ENCODE peak calls at places on chromosomes 3 and 15, in five cellular contexts. One of them, this sample, is unnamed.

GRCh38 chr3:126952261-126952982 is 30.5 kb upstream of the PLXNA1 start:
- DNase-seq in heart left ventricle: no peak
- DNase-seq in epithelial cell of esophagus: no peak
- DNase-seq in brain microvascular endothelial cell: no peak
- DNase-seq in uterus: no peak
- DNase-seq in this sample: no peak

GRCh38 chr3:193124861-193125260 is 116.2 kb upstream of the PLAAT1 start:
- DNase-seq in brain microvascular endothelial cell: no peak
- DNase-seq in heart left ventricle: no peak
- DNase-seq in epithelial cell of esophagus: no peak
- DNase-seq in uterus: no peak
- DNase-seq in this sample: no peak

GRCh38 chr3:86982883-86983282 is 8.1 kb downstream of the VGLL3 start:
- DNase-seq in brain microvascular endothelial cell: no peak
- DNase-seq in epithelial cell of esophagus: no peak
- DNase-seq in heart left ventricle: no peak
- DNase-seq in uterus: no peak
- DNase-seq in this sample: no peak

GRCh38 chr15:66704019-66704782 is 2.2 kb downstream of the SMAD6 start:
- DNase-seq in epithelial cell of esophagus: no peak
- DNase-seq in uterus: no peak
- DNase-seq in brain microvascular endothelial cell: no peak
- DNase-seq in heart left ventricle: no peak
- DNase-seq in this sample: no peak

GRCh38 chr3:41369838-41370237 is 170.5 kb downstream of the CTNNB1 start:
- DNase-seq in epithelial cell of esophagus: no peak
- DNase-seq in uterus: no peak
- DNase-seq in heart left ventricle: no peak
- DNase-seq in brain microvascular endothelial cell: peak
- DNase-seq in this sample: no peak

GRCh38 chr3:158748237-158748828 is 16.1 kb upstream of the RARRES1 start:
- DNase-seq in epithelial cell of esophagus: peak
- DNase-seq in uterus: no peak
- DNase-seq in brain microvascular endothelial cell: peak
- DNase-seq in heart left ventricle: no peak
- DNase-seq in this sample: no peak

GRCh38 chr15:80155001-80155377 is 2.2 kb downstream of the FAH start:
- DNase-seq in brain microvascular endothelial cell: no peak
- DNase-seq in heart left ventricle: no peak
- DNase-seq in uterus: no peak
- DNase-seq in epithelial cell of esophagus: no peak
- DNase-seq in this sample: no peak

GRCh38 chr3:139935866-139936817 is 1.2 kb downstream of the CLSTN2 start:
- DNase-seq in brain microvascular endothelial cell: peak
- DNase-seq in epithelial cell of esophagus: peak
- DNase-seq in heart left ventricle: peak
- DNase-seq in uterus: peak
- DNase-seq in this sample: no peak

GRCh38 chr15:40081691-40082194 is 26.9 kb downstream of the BMF start:
- DNase-seq in brain microvascular endothelial cell: peak
- DNase-seq in epithelial cell of esophagus: no peak
- DNase-seq in heart left ventricle: peak
- DNase-seq in uterus: peak
- DNase-seq in this sample: peak
- TF ChIP-seq CTCF in brain microvascular endothelial cell: peak
- TF ChIP-seq CTCF in epithelial cell of esophagus: no peak
- TF ChIP-seq CTCF in heart left ventricle: no peak
- TF ChIP-seq CTCF in uterus: no peak
- TF ChIP-seq CTCF in this sample: no peak

GRCh38 chr3:55897573-55898224 is 410.6 kb upstream of the WNT5A start:
- DNase-seq in epithelial cell of esophagus: peak
- DNase-seq in heart left ventricle: no peak
- DNase-seq in uterus: no peak
- DNase-seq in brain microvascular endothelial cell: no peak
- DNase-seq in this sample: peak
- TF ChIP-seq CTCF in epithelial cell of esophagus: peak
- TF ChIP-seq CTCF in heart left ventricle: no peak
- TF ChIP-seq CTCF in uterus: peak
- TF ChIP-seq CTCF in brain microvascular endothelial cell: peak
- TF ChIP-seq CTCF in this sample: peak

DNA sequence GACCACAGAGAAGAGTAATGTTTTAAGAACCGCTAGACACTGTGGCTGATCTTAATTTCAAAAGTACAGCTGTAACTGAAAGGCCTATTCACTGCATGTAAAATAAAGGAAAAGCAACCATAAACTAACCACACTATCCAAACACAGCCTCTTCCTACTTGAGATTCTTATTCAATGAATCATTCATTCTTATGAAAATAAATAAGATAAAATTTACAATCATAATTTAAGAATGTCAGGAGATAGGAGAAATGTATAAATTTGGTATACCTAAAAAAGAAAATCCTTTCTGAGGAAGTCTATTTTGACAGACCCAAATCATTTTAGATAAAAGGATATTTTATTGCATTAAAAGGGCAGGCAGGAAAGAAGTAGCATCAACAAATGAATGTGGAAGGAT is 533.5 kb upstream of the ZNF385D start:
- DNase-seq in brain microvascular endothelial cell: peak
- DNase-seq in heart left ventricle: no peak
- DNase-seq in epithelial cell of esophagus: peak
- DNase-seq in uterus: no peak
- DNase-seq in this sample: no peak
- TF ChIP-seq CTCF in brain microvascular endothelial cell: no peak
- TF ChIP-seq CTCF in heart left ventricle: no peak
- TF ChIP-seq CTCF in epithelial cell of esophagus: no peak
- TF ChIP-seq CTCF in uterus: no peak
- TF ChIP-seq CTCF in this sample: no peak

GRCh38 chr3:176521531-176522175 is 675.6 kb downstream of the TBL1XR1 start:
- DNase-seq in epithelial cell of esophagus: no peak
- DNase-seq in heart left ventricle: no peak
- DNase-seq in uterus: no peak
- DNase-seq in brain microvascular endothelial cell: peak
- DNase-seq in this sample: no peak
- TF ChIP-seq CTCF in epithelial cell of esophagus: no peak
- TF ChIP-seq CTCF in heart left ventricle: no peak
- TF ChIP-seq CTCF in uterus: no peak
- TF ChIP-seq CTCF in brain microvascular endothelial cell: no peak
- TF ChIP-seq CTCF in this sample: no peak

GRCh38 chr3:129482721-129483120 is 42.7 kb downstream of the IFT122 start:
- DNase-seq in uterus: no peak
- DNase-seq in brain microvascular endothelial cell: no peak
- DNase-seq in epithelial cell of esophagus: no peak
- DNase-seq in heart left ventricle: no peak
- DNase-seq in this sample: no peak
- TF ChIP-seq CTCF in uterus: no peak
- TF ChIP-seq CTCF in brain microvascular endothelial cell: peak
- TF ChIP-seq CTCF in epithelial cell of esophagus: no peak
- TF ChIP-seq CTCF in heart left ventricle: no peak
- TF ChIP-seq CTCF in this sample: no peak

DNA sequence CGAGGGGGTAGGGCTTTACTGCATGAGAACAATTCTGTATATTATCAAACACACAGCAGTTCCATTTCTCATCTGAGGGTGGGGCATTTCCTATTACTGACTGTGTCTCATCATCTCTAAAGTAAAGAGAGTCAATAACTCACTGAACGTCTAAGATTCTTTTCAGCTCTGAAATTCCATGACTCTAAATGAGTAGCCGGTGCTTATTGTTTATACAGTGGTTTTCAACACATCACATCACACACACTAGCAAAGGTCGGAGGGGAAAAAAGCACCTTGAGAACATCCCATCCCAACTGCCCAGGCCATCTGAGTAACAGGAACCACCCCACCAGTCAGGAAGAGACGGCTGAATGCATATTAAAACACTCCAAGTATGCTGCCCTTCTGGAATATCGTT is 196.0 kb downstream of the SUCLG2 start:
- DNase-seq in heart left ventricle: no peak
- DNase-seq in epithelial cell of esophagus: peak
- DNase-seq in brain microvascular endothelial cell: peak
- DNase-seq in uterus: no peak
- DNase-seq in this sample: no peak
- TF ChIP-seq CTCF in heart left ventricle: no peak
- TF ChIP-seq CTCF in epithelial cell of esophagus: peak
- TF ChIP-seq CTCF in brain microvascular endothelial cell: peak
- TF ChIP-seq CTCF in uterus: no peak
- TF ChIP-seq CTCF in this sample: no peak

This sample was measured in PC-9.